ENCODE peak calls at places on chromosomes 11 and 22, in six cellular contexts. I is IMR-90, Z is gastrocnemius medialis, P is tibial nerve, K is tibial artery, H is PC-9. O is an unnamed sample.

GRCh38 chr22:49015993-49016908 is 811.4 kb downstream of the BRD1 start:
- DNase-seq in H (no peak), I (no peak), Z (no peak), P (peak; percentile 12), K (peak; percentile 70), O (no peak)

GRCh38 chr11:17508306-17508705 is 31.7 kb upstream of the ABCC8 start:
- DNase-seq in Z (no peak), H (no peak), K (no peak), I (no peak), P (no peak), O (no peak)

GRCh38 chr22:39967103-39967829 is 7.1 kb downstream of the TMA7B start:
- DNase-seq in K (no peak), Z (no peak), I (peak; percentile 45), P (no peak), H (no peak), O (no peak)

GRCh38 chr11:7545611-7546010 is 31.8 kb downstream of the PPFIBP2 start:
- DNase-seq in P (no peak), H (no peak), Z (no peak), I (no peak), K (no peak), O (no peak)

GRCh38 chr22:43506487-43506886 is 94.7 kb downstream of the MPPED1 start:
- DNase-seq in H (no peak), P (no peak), K (no peak), I (no peak), Z (no peak), O (no peak)

GRCh38 chr22:46569055-46569847 is 31.8 kb upstream of the CELSR1 start:
- DNase-seq in Z (no peak), K (no peak), I (no peak), H (no peak), P (no peak), O (no peak)

GRCh38 chr22:37245740-37246139 is 1.7 kb upstream of the RAC2 start:
- DNase-seq in Z (no peak), H (no peak), P (no peak), K (no peak), I (peak; percentile 37), O (no peak)

GRCh38 chr22:19353363-19354131 is 62.0 kb upstream of the CLTCL1 start:
- DNase-seq in I (no peak), K (no peak), H (no peak), Z (no peak), P (no peak), O (no peak)

GRCh38 chr11:115590254-115590653 is 86.0 kb upstream of the CADM1 start:
- DNase-seq in H (no peak), K (no peak), Z (no peak), P (no peak), I (no peak), O (no peak)

GRCh38 chr22:24247564-24248344 is 2.9 kb upstream of the GGT5 start:
- DNase-seq in K (peak; percentile 99), Z (peak; percentile 80), P (peak; percentile 87), I (peak; percentile 95), H (peak; percentile 77), O (peak; percentile 84)

GRCh38 chr22:46044718-46045458 is 67.9 kb upstream of the WNT7B start:
- DNase-seq in I (no peak), Z (no peak), P (no peak), H (peak; percentile 12), K (no peak), O (no peak)

GRCh38 chr11:73296501-73297230 is 11.4 kb upstream of the ARHGEF17 start:
- DNase-seq in I (no peak), P (no peak), Z (no peak), K (peak; percentile 65), H (no peak), O (no peak)

GRCh38 chr11:57191308-57191707 is 9.6 kb downstream of the LRRC55 start:
- DNase-seq in H (no peak), I (no peak), Z (no peak), K (no peak), P (no peak), O (no peak)
- H3K4me3 ChIP-seq in H (no peak overlapping the region), I (no peak overlapping the region), Z (no peak overlapping the region), K (no peak overlapping the region), P (no peak overlapping the region), O (no peak overlapping the region)

GRCh38 chr11:57476883-57477506 is 16.7 kb downstream of the RTN4RL2 start:
- DNase-seq in H (peak; percentile 79), I (peak; percentile 17), P (no peak), K (no peak), Z (no peak), O (no peak)
- H3K27ac ChIP-seq in H (no peak overlapping the region), I (no peak overlapping the region), P (peak overlapping the region; percentile 47), K (no peak overlapping the region), Z (peak overlapping the region; percentile 73), O (peak overlapping the region; percentile 43)

GRCh38 chr22:41913040-41913719 is 1.7 kb downstream of the SHISA8 start:
- DNase-seq in I (no peak), K (no peak), P (no peak), H (no peak), Z (no peak), O (no peak)
- H3K27me3 ChIP-seq in I (peaks cover 83% of the 10 kb centered on the region), K (peaks cover 93% of the 10 kb centered on the region), P (peaks cover 6% of the 10 kb centered on the region), H (peaks cover 9% of the 10 kb centered on the region), Z (peaks cover 56% of the 10 kb centered on the region), O (peaks cover 19% of the 10 kb centered on the region)

GRCh38 chr22:29469755-29470154 is 10.3 kb upstream of the NEFH start:
- DNase-seq in P (no peak), I (no peak), K (no peak), H (no peak), Z (no peak), O (no peak)
- H3K4me3 ChIP-seq in P (no peak overlapping the region), I (no peak overlapping the region), K (no peak overlapping the region), H (peak overlapping the region; percentile 43), Z (no peak overlapping the region), O (peak overlapping the region; percentile 49)

DNA sequence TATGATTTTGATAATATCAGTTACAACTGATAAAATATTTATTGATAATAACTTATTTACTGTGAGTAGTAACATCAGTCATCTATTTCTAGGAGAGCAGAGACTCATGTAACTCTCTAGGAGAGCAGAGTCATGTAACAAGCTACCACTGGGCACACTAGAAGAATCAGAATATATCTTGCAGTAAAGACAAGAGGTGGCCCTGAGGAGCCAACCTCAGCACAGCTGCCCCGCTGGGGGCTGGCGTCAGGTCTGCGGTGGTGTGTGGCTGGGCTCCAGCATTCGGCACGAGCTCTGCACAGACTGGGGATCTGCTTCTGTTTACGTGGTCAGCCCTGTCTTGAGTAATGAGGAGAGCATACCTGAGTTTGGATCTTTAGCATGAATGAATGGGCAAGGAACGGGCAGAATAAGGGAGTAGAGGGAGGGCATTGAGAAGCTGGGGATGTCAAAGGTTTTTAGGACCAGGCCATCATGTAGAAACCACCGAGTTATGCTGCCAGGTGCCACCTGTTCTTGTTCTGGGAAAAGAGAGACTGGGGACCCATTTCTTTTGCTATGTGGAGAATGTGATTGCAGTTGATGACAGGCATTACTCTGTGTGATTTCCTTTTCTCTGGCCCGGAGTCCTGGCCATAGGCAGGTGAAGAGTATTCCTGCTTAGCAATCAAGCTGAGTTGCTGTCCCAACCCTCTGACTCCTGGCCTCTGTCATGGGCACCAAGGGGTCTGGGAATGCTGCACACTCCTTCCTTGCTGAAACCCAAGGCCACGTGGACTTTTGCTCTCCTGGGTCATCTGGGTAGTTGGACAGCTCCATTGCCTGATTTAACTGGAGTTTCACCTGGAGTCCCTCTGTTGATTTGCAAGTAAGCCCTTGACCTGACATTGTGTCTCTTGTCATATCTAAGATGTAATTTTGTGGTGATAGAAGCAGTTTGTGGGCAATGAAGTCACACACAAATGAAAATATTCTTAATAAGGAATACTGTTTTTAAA is 50.9 kb upstream of the HEPHL1 start:
- DNase-seq in Z (no peak), I (no peak), H (no peak), K (no peak), P (no peak), O (no peak)
- H3K27ac ChIP-seq in Z (no peak overlapping the region), I (no peak overlapping the region), H (no peak overlapping the region), K (no peak overlapping the region), P (no peak overlapping the region), O (no peak overlapping the region)

DNA sequence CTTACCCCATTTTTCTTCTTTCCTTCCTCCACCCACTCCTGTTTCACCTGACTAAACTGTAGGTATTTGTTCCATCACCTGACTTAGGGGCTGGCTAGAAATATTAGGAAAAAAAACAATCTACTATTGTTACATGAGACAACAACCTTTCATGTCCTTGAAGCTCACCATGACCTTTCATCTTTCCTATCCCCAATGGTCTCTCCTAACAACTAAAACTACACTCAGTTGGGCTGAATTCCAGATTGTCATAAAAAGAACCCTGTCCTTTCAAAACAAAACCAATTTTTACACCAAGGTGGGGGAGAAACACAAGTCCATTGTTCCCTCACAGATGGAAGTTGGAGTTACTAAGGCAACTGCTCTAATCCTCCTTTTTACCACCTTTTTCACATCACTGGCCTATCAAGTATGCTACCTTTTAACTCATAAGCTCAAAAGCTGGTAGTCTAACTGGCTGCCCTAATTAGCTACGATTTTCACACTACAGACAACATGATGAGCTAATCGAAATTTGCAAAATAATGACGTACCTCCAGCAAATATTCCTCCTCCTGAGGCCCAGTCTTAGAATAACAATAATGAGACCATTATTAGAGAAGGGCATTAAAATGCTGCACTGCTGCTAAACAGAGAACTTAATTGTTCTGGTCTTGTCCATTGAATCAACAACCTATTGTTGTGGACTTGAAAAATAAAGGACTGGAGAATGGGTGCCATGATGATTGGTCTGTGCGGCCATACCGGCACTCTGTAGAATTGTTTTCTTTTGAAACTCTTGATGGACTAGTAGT is 46.5 kb upstream of the SOX6 start:
- DNase-seq in P (no peak), Z (no peak), H (no peak), K (no peak), I (no peak), O (no peak)
- H3K27me3 ChIP-seq in P (no peaks in the 10 kb centered on the region), Z (no peaks in the 10 kb centered on the region), H (no peaks in the 10 kb centered on the region), K (no peaks in the 10 kb centered on the region), I (no peaks in the 10 kb centered on the region), O (no peaks in the 10 kb centered on the region)

GRCh38 chr22:31040542-31041398 is 40.3 kb upstream of the SMTN start:
- DNase-seq in I (no peak), P (no peak), H (no peak), Z (no peak), K (no peak), O (no peak)

GRCh38 chr22:31039393-31039792 is 41.7 kb upstream of the SMTN start:
- DNase-seq in P (peak; percentile 19), Z (no peak), I (peak; percentile 80), H (no peak), K (no peak), O (no peak)

GRCh38 chr22:31038686-31039085 is 42.4 kb upstream of the SMTN start:
- DNase-seq in P (no peak), H (no peak), Z (no peak), I (no peak), K (no peak), O (no peak)

DNA sequence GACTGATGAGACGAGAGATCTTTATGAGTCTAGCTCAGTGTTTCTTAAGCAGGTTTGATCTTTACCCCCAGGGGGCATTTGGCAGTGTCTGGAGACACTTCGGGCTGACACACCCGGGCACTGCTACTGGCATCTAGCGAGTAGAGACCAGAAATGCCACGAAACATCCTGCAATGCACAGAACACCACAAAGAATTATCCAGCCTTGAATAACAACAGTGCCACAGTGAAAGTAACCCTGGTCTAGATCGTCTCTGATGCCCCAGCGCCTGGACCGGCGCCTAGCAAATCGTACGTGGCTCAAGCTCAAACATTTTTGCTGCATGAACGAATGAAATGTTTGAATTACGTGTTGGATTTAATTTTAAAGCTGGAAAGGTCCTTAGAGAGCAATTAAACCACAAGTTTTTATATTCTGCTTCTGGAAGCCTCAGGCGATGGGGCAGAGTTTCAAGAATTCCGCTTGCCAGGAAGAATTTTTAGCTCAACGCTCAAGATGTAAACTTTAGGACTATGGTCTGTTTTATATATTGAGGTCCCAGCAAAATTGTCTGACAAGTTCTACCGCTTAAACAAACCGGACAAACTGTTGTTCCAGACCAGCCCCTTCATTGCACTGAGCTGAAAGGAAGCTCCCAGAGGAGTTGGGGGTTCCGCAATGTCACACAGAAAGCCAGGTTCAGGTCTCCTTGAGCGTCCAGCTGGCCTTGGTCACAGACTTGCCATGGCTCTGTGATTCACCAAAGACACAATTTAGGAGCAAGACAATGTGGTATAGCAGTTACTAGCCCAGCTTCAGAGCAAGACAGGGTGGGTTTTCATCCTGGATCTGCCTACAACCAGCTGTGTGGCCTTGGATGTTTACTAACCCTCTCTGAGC is 44.2 kb upstream of the SMTN start:
- DNase-seq in I (peak; percentile 53), H (peak; percentile 17), P (no peak), K (peak; percentile 85), Z (no peak), O (no peak)
- H3K4me3 ChIP-seq in I (peak overlapping the region; percentile 13), H (no peak overlapping the region), P (no peak overlapping the region), K (peak overlapping the region; percentile 25), Z (no peak overlapping the region), O (no peak overlapping the region)

O was measured in dorsolateral prefrontal cortex.